ENCODE peak calls at places on chromosome 7, in six cellular contexts. K is GM12891, T is HepG2, C is H1, P is K562, Y is GM12878. M is an unnamed sample.

GRCh38 chr7:30921540-30921930 is 9.9 kb downstream of the AQP1 start:
- DNase-seq in K (no peak), T (no peak), C (no peak), P (no peak), Y (no peak), M (peak; percentile 15)

GRCh38 chr7:92988051-92988450 is 129.7 kb downstream of the SAMD9 start:
- DNase-seq in K (no peak), T (peak; percentile 54), C (no peak), P (peak; percentile 31), Y (no peak), M (no peak)

GRCh38 chr7:139675127-139676110 is 102.4 kb downstream of the HIPK2 start:
- DNase-seq in K (no peak), T (peak; percentile 95), C (no peak), P (no peak), Y (no peak), M (no peak)

GRCh38 chr7:130393095-130393494 is 12.8 kb downstream of the CPA1 start:
- DNase-seq in K (no peak), T (no peak), C (no peak), P (no peak), Y (no peak), M (no peak)

GRCh38 chr7:85119934-85120333 is 66.9 kb downstream of the SEMA3D start:
- DNase-seq in K (no peak), T (no peak), C (no peak), P (no peak), Y (no peak), M (no peak)

GRCh38 chr7:81774496-81774895 is 4.6 kb upstream of the HGF start:
- DNase-seq in K (no peak), T (no peak), C (no peak), P (no peak), Y (no peak), M (no peak)

GRCh38 chr7:30931927-30932540 is 20.4 kb downstream of the AQP1 start:
- DNase-seq in K (no peak), T (no peak), C (no peak), P (peak; percentile 7), Y (no peak), M (no peak)

GRCh38 chr7:123615344-123615743 is 13.7 kb downstream of the ASB15 start:
- DNase-seq in K (no peak), T (peak; percentile 37), C (no peak), P (no peak), Y (no peak), M (no peak)

GRCh38 chr7:24152356-24152755 is 131.6 kb upstream of the NPY start:
- DNase-seq in K (no peak), T (no peak), C (no peak), P (no peak), Y (no peak), M (no peak)

GRCh38 chr7:99001482-99002145 is 123.3 kb downstream of the TRRAP start:
- DNase-seq in K (no peak), T (no peak), C (no peak), P (no peak), Y (no peak), M (no peak)

GRCh38 chr7:43834463-43835251 is 34.7 kb downstream of the MRPS24 start:
- DNase-seq in K (no peak), T (no peak), C (no peak), P (no peak), Y (peak; percentile 73), M (no peak)

GRCh38 chr7:11428877-11429617 is 403.0 kb downstream of the THSD7A start:
- DNase-seq in K (no peak), T (no peak), C (no peak), P (no peak), Y (no peak), M (no peak)

GRCh38 chr7:76364198-76364584 is 5.4 kb upstream of the YWHAG start:
- DNase-seq in K (no peak), T (no peak), C (no peak), P (no peak), Y (no peak), M (no peak)

GRCh38 chr7:18126274-18126673 is 98.6 kb upstream of the PRPS1L1 start:
- DNase-seq in K (no peak), T (no peak), C (no peak), P (no peak), Y (no peak), M (no peak)

GRCh38 chr7:31067491-31067890 is 15.4 kb downstream of the ADCYAP1R1 start:
- DNase-seq in K (no peak), T (no peak), C (no peak), P (no peak), Y (no peak), M (no peak)

GRCh38 chr7:114759347-114760062 is 162.4 kb upstream of the MDFIC start:
- DNase-seq in K (no peak), T (no peak), C (no peak), P (no peak), Y (no peak), M (no peak)

GRCh38 chr7:2042650-2043049 is 190.1 kb downstream of the MAD1L1 start:
- DNase-seq in K (no peak), T (no peak), C (no peak), P (no peak), Y (no peak), M (no peak)

GRCh38 chr7:4000934-4001333 is 681.2 kb upstream of the FOXK1 start:
- DNase-seq in K (no peak), T (no peak), C (no peak), P (no peak), Y (no peak), M (no peak)

GRCh38 chr7:121178869-121179497 is 149.8 kb upstream of the WNT16 start:
- DNase-seq in K (no peak), T (no peak), C (no peak), P (no peak), Y (no peak), M (no peak)

GRCh38 chr7:38189256-38189938 is 11.4 kb downstream of the STARD3NL start:
- DNase-seq in K (no peak), T (no peak), C (no peak), P (no peak), Y (no peak), M (no peak)

GRCh38 chr7:1248077-1248458 is 15.4 kb downstream of the UNCX start:
- DNase-seq in K (no peak), T (no peak), C (no peak), P (no peak), Y (no peak), M (no peak)

GRCh38 chr7:140078392-140078791 is 15.6 kb upstream of the PARP12 start:
- DNase-seq in K (no peak), T (no peak), C (no peak), P (no peak), Y (no peak), M (no peak)

GRCh38 chr7:105745681-105746330 is 130.6 kb downstream of the ATXN7L1 start:
- DNase-seq in K (no peak), T (no peak), C (no peak), P (peak; percentile 29), Y (no peak), M (no peak)

GRCh38 chr7:73517241-73517995 is 4.7 kb downstream of the BAZ1B start:
- DNase-seq in K (no peak), T (no peak), C (no peak), P (no peak), Y (no peak), M (no peak)

GRCh38 chr7:131190146-131190545 is 137.5 kb upstream of the MKLN1 start:
- DNase-seq in K (no peak), T (no peak), C (peak; percentile 64), P (no peak), Y (no peak), M (no peak)

DNA sequence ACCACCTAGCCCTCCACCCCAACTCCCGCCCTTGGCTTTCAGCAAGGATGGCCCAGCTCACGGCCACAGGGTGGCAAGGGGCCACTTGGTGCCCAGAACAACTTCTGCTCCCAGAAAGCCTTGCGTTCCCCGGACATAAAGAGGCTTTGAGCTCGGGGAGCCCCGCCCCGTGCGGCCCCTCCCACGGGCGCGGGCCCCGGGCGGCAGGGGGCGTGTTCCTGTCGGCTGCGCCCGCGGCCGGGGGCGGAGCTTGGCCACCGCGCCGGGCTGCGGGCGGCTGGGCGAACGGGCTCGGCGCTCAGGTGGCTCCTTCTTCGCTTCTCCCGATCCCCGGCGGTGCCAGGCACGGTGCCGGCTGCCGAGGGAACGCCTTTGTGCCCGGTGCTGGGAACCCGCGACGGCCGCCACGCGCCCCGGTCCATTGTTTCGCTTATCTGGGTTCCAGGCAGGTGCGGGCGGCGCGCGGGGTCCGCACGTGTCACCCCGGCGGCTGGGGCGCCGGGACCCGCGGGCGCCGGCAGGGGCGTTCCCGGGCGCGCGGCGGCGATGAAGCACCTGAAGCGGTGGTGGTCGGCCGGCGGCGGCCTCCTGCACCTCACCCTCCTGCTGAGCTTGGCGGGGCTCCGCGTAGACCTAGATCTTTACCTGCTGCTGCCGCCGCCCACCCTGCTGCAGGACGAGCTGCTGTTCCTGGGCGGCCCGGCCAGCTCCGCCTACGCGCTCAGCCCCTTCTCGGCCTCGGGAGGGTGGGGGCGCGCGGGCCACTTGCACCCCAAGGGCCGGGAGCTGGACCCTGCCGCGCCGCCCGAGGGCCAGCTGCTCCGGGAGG is at the start of gene NFE2L3:
- DNase-seq in K (peak; percentile 79), T (peak; percentile 76), C (no peak), P (peak; percentile 92), Y (no peak), M (peak; percentile 76)
- TF ChIP-seq POLR2A in K (peak; percentile 38), T (peak; percentile 34), C (peak; percentile 67), P (peak; percentile 69), Y (peak; percentile 82), M (peak; percentile 71)

DNA sequence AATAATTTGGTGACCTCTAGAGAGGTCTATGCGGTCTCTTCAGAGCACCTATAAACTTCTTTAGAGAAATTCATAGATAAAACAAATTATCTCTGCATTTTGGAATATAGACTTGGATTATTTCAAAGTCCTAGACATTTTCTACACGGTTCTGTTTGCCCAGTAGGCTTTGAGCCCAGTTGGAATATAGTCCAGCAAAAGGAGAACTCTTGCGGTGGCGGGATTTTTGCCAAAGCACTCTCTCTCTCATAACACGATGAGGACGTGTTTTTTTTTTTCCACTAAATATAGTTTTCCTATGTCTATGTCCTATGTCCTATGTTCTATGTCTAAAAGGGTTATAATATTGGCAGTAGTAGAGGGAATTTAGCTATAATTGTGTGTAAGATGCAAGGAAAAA is 164.9 kb upstream of the AGR3 start:
- DNase-seq in K (no peak), T (no peak), C (no peak), P (no peak), Y (no peak), M (no peak)
- TF ChIP-seq TAF1 in K (no peak), T (no peak), C (no peak), P (no peak), Y (no peak), M (no peak)

GRCh38 chr7:107836237-107837144 is 33.5 kb upstream of the SLC26A3 start:
- DNase-seq in K (no peak), T (no peak), C (no peak), P (peak; percentile 72), Y (no peak), M (no peak)
- TF ChIP-seq POLR2A in K (no peak), T (no peak), C (no peak), P (no peak), Y (no peak), M (no peak)

GRCh38 chr7:51289608-51290370 is 26.8 kb downstream of the COBL start:
- DNase-seq in K (no peak), T (no peak), C (no peak), P (no peak), Y (no peak), M (no peak)

GRCh38 chr7:51288896-51289607 is 27.6 kb downstream of the COBL start:
- DNase-seq in K (no peak), T (no peak), C (no peak), P (no peak), Y (no peak), M (no peak)

GRCh38 chr7:51290702-51291290 is 25.8 kb downstream of the COBL start:
- DNase-seq in K (no peak), T (no peak), C (no peak), P (no peak), Y (no peak), M (no peak)

GRCh38 chr7:51286392-51286791 is 30.2 kb downstream of the COBL start:
- DNase-seq in K (no peak), T (no peak), C (no peak), P (no peak), Y (no peak), M (no peak)
- TF ChIP-seq TAF1 in K (no peak), T (no peak), C (no peak), P (no peak), Y (no peak), M (no peak)